ENCODE peak calls at places on chromosomes 7 and 10, in five cellular contexts. Q is HCT116; K is WTC11; L is activated CD8-positive, alpha-beta T cell treated with anti-CD3 and anti-CD28 coated beads for 36 hours; E is AG09309. X is an unnamed sample.

GRCh38 chr10:78045237-78045636 is 11.6 kb downstream of the RPS24 start:
- DNase-seq in Q (no peak), K (no peak), E (no peak), L (peak), X (no peak)

GRCh38 chr7:36304099-36304425 is 85.6 kb upstream of the ANLN start:
- DNase-seq in K (no peak), E (no peak), L (no peak), Q (no peak), X (no peak)

GRCh38 chr7:78783179-78783962 is 670.1 kb downstream of the MAGI2 start:
- DNase-seq in K (no peak), E (no peak), L (no peak), Q (no peak), X (no peak)

GRCh38 chr10:119724630-119725549 is 960 bp upstream of the INPP5F start:
- DNase-seq in E (no peak), L (no peak), Q (no peak), K (no peak), X (no peak)

GRCh38 chr7:82736633-82737032 is 293.1 kb upstream of the CACNA2D1 start:
- DNase-seq in Q (no peak), L (no peak), K (no peak), E (no peak), X (no peak)

GRCh38 chr10:113213041-113213440 is 263.0 kb downstream of the TCF7L2 start:
- DNase-seq in E (no peak), Q (no peak), L (no peak), K (no peak), X (no peak)

GRCh38 chr10:88332526-88333265 is 250.4 kb downstream of the RNLS start:
- DNase-seq in K (no peak), L (no peak), Q (no peak), E (no peak), X (no peak)

GRCh38 chr7:37925620-37926019 is 5.2 kb downstream of the EPDR1 start:
- DNase-seq in K (no peak), L (no peak), Q (no peak), E (no peak), X (no peak)

GRCh38 chr7:142797342-142797798 is 26.6 kb downstream of the PRSS2 start:
- DNase-seq in E (no peak), K (no peak), Q (no peak), L (peak), X (no peak)

DNA sequence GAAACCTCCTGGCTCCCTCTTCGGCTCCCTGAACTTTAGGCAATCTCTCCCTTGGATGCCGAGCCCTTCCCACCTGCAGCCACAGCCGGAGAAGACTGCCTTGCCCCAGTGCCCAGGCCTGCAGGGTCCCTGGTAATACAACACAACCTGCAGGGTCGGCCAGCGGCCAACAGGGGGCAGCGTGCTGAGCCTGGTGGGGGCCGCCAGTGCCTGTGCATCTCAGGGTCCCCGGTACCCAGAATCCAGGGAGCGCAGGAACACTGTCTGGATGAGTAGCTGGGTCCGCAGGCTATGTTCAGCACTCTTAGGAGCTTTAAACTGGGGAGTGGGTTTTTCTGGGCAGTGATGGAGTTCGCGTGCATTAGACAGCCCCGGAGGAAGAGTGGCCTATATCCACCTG is 17.5 kb upstream of the C10orf71 start:
- DNase-seq in K (peak), E (no peak), Q (no peak), L (peak), X (peak)
- TF ChIP-seq CTCF in K (peak), E (peak), Q (peak), L (peak), X (peak)

DNA sequence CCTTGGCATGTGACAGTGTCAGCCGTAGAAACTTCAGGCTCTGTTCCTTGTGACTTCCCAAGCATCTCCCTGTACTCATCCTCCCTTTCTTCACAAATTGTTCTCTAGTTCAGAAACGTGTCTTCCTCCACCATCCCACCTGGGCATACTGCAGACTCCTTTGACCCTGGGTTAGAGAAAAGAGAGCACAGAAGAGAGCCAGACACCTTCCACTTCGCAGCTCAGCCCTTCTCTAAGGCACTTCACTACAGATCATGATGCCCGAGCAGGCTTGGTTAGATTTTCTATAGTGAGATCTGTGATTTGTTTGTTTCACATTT is 70.6 kb downstream of the XPNPEP1 start:
- DNase-seq in K (no peak), Q (no peak), E (no peak), L (no peak), X (no peak)
- TF ChIP-seq CTCF in K (no peak), Q (no peak), E (no peak), L (no peak), X (peak)

DNA sequence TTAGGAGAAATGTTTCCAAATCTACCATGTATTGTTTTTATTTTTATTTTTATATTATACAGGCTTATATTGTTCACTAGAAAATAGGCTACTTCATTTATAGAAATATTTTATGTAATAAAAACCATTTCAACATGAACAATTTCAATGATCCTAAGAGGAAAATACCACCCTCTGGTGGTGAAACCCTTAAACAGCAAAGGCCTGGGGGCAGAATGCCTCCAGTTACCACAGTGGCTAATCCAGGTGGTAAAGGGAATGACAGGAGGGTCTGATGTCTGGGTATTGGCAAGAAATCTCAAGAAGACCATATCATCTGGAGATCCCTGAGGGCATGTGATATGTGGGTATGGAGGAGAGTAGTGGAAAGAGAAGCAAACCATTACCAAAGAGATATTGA is 19.3 kb downstream of the MACC1 start:
- DNase-seq in E (no peak), K (peak), L (peak), Q (peak), X (no peak)
- TF ChIP-seq CTCF in E (no peak), K (peak), L (peak), Q (peak), X (peak)

GRCh38 chr7:50212666-50213621 is 91.6 kb upstream of the IKZF1 start:
- DNase-seq in E (no peak), L (peak), Q (no peak), K (no peak), X (no peak)
- TF ChIP-seq CTCF in E (no peak), L (no peak), Q (no peak), K (no peak), X (no peak)

GRCh38 chr7:25031432-25031831 is 51.5 kb upstream of the OSBPL3 start:
- DNase-seq in Q (no peak), K (peak), E (no peak), L (peak), X (no peak)
- TF ChIP-seq CTCF in Q (no peak), K (no peak), E (no peak), L (no peak), X (no peak)

X was measured in endothelial cell.